ENCODE peak calls at places on chromosome 6, in nine cellular contexts. P is heart left ventricle, E is ovary, T is omental fat pad, X is tibial artery, C is GM13976, Z is AG09319, D is AG04450, N is colonic mucosa. K is an unnamed sample.
A peak's percentile ranks its signal among the peaks of the same experiment; 100 is the strongest.

GRCh38 chr6:53347250-53347920 is 1.4 kb downstream of the ELOVL5 start:
- DNase-seq in T (no peak), P (no peak), D (no peak), Z (no peak), C (no peak), E (no peak), N (peak; percentile 22), X (no peak), K (peak; percentile 32)

GRCh38 chr6:33297956-33298772 is 578 bp downstream of the RGL2 start:
- DNase-seq in N (peak; percentile 84), D (no peak), Z (no peak), X (peak; percentile 85), E (peak; percentile 70), T (peak; percentile 50), C (peak; percentile 89), P (peak; percentile 71), K (peak; percentile 85)

GRCh38 chr6:337782-338464 is 45.6 kb downstream of the DUSP22 start:
- DNase-seq in N (no peak), C (no peak), P (no peak), D (no peak), E (no peak), Z (no peak), T (no peak), X (no peak), K (no peak)

GRCh38 chr6:160810238-160810637 is 108.2 kb downstream of the PLG start:
- DNase-seq in P (no peak), C (no peak), Z (no peak), E (no peak), D (no peak), T (no peak), N (no peak), X (no peak), K (no peak)

GRCh38 chr6:112639436-112639835 is 292.3 kb downstream of the RFPL4B start:
- DNase-seq in D (peak; percentile 67), E (no peak), Z (peak; percentile 75), N (no peak), P (no peak), T (no peak), X (no peak), C (no peak), K (no peak)

GRCh38 chr6:110547266-110547964 is 71.0 kb upstream of the SLC22A16 start:
- DNase-seq in X (no peak), T (no peak), N (no peak), P (no peak), E (no peak), D (no peak), Z (no peak), C (no peak), K (no peak)

GRCh38 chr6:11008821-11009220 is 35.3 kb downstream of the ELOVL2 start:
- DNase-seq in N (no peak), E (no peak), X (no peak), T (no peak), C (no peak), D (no peak), Z (no peak), P (no peak), K (no peak)

GRCh38 chr6:11434565-11435326 is 102.8 kb upstream of the TMEM170B start:
- DNase-seq in C (no peak), N (peak; percentile 58), D (peak; percentile 60), P (no peak), X (peak; percentile 74), E (no peak), T (no peak), Z (peak; percentile 71), K (no peak)

GRCh38 chr6:35148167-35148741 is 7.1 kb upstream of the TCP11 start:
- DNase-seq in X (no peak), T (no peak), N (no peak), Z (no peak), P (no peak), C (no peak), E (no peak), D (no peak), K (peak; percentile 40)

GRCh38 chr6:68343901-68344300 is 291.2 kb upstream of the ADGRB3 start:
- DNase-seq in Z (no peak), N (no peak), X (no peak), T (no peak), C (no peak), D (no peak), P (no peak), E (no peak), K (no peak)

GRCh38 chr6:131635384-131636340 is 1.4 kb upstream of the ENPP3 start:
- DNase-seq in C (no peak), E (no peak), Z (no peak), X (no peak), N (no peak), T (no peak), D (no peak), P (no peak), K (peak; percentile 10)

GRCh38 chr6:92281571-92282076 is 1137.7 kb downstream of the EPHA7 start:
- DNase-seq in T (no peak), E (no peak), Z (no peak), P (no peak), C (no peak), D (no peak), N (no peak), X (no peak), K (no peak)

GRCh38 chr6:74780831-74781230 is 425.0 kb downstream of the COL12A1 start:
- DNase-seq in E (no peak), D (no peak), P (no peak), N (no peak), Z (no peak), T (no peak), C (no peak), X (no peak), K (no peak)

GRCh38 chr6:53038148-53038547 is 27.1 kb upstream of the FBXO9 start:
- DNase-seq in P (no peak), Z (no peak), N (no peak), E (no peak), X (no peak), D (no peak), C (no peak), T (no peak), K (no peak)

DNA sequence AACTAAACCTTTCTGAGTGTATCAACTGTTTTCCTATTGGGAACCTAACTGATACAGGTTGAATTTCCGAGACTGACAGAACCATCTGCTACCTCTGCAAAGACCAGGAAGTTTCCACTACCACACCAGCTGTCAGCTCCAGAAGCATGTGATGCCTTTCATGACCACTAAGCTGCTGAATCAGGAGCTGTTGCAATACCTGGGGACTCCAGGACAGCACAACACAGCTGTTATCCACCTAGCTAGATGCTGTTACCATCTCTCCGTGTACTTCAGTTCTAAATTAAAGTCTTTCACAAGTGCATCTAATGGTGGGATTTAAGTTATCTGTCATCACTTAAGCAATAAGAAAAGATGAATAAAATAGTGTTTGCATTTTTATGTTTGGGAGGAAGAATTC is 158.2 kb upstream of the IMPG1 start:
- DNase-seq in N (no peak), X (no peak), T (no peak), Z (no peak), E (no peak), C (no peak), P (no peak), D (no peak), K (no peak)
- TF ChIP-seq CTCF in N (no peak), X (no peak), T (no peak), Z (no peak), E (no peak), C (no peak), P (no peak), D (no peak), K (no peak)

GRCh38 chr6:168035098-168035660 is 37.7 kb downstream of the KIF25 start:
- DNase-seq in Z (peak; percentile 12), T (no peak), E (peak; percentile 75), C (peak; percentile 19), N (peak; percentile 35), D (peak; percentile 27), X (peak; percentile 39), P (peak; percentile 85), K (no peak)
- TF ChIP-seq CTCF in Z (no peak), T (no peak), E (no peak), C (no peak), N (no peak), D (no peak), X (no peak), P (no peak), K (no peak)

GRCh38 chr6:13484827-13485226 is 2.6 kb downstream of the GFOD1 start:
- DNase-seq in Z (no peak), D (no peak), N (no peak), C (no peak), T (no peak), P (no peak), E (no peak), X (no peak), K (no peak)

GRCh38 chr6:13486679-13487121 is 700 bp downstream of the GFOD1 start:
- DNase-seq in N (peak; percentile 58), E (peak; percentile 50), C (peak; percentile 78), X (peak; percentile 59), Z (no peak), T (no peak), D (no peak), P (peak; percentile 82), K (peak; percentile 72)

GRCh38 chr6:13487122-13488014 is at the start of gene GFOD1:
- DNase-seq in X (peak; percentile 86), N (peak; percentile 90), E (peak; percentile 81), P (peak; percentile 95), Z (no peak), D (peak; percentile 37), C (peak; percentile 96), T (peak; percentile 47), K (peak; percentile 94)

GRCh38 chr6:13485303-13485702 is 2.1 kb downstream of the GFOD1 start:
- DNase-seq in E (no peak), Z (no peak), C (no peak), D (no peak), X (no peak), N (no peak), P (no peak), T (no peak), K (no peak)

DNA sequence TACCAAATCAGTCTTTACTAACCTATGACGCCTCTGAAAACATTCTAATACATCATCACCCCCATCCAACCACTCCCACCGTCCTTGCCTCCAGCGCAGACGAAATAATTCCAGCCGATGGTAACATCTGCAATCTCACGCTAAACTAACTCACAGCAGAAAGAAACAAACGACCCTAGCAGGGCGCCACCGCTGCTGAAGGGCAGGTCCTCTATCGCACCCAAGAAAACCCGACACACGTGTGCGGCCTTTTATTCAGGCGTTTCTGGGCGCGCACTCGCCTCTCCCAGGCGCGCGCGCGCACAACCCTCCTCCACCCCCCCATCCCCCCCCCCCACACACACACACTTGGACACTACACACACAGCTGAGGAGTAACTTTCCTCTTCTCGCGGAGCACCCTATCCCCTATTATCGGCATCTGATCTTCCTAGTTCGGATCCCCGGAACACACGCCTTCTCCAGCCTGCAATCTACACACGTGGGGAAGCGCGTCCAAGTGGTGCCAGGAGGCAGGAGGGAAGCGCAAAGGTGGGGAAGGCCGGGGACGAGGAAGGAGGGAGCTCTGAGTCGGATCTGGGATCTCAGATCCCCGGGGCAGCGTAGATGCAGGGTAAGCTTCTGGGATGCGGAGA is 1.4 kb downstream of the GFOD1 start:
- DNase-seq in E (peak; percentile 33), N (peak; percentile 37), D (no peak), P (no peak), T (no peak), C (peak; percentile 68), X (peak; percentile 35), Z (no peak), K (peak; percentile 66)
- TF ChIP-seq CTCF in E (no peak), N (no peak), D (no peak), P (no peak), T (no peak), C (no peak), X (no peak), Z (no peak), K (no peak)

DNA sequence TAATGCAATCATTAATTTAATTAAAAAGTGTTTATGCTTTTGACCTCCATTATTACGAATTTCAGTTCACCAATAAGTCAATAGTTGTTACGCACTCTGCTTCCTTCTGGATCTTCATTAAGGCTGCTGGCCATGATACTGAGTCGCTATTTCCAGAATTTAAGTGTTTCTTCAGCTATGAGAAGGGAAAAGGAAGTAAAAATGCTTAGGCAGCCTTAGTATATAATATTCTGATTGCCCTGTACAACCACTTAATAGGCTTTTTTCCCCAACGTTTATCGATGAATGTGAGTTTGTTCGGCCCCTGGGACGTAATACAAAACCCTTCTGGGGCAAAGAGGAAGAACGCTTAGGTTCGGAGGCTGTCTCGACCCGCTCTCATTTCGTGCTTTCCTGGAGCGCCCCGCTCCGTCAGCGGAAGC is 644 bp downstream of the OARD1 start:
- DNase-seq in C (no peak), D (no peak), T (no peak), N (no peak), Z (no peak), P (no peak), E (peak; percentile 84), X (no peak), K (no peak)
- TF ChIP-seq CTCF in C (no peak), D (no peak), T (no peak), N (no peak), Z (no peak), P (no peak), E (no peak), X (no peak), K (no peak)